ENCODE peak calls at places on chromosomes 12 and 14, in seven cellular contexts. T, I, Z, H, F, Q and M are unnamed samples.
A peak's percentile ranks its signal among the peaks of the same experiment; 100 is the strongest.

GRCh38 chr12:76784600-76785051 is 20.7 kb downstream of the ZDHHC17 start:
- DNase-seq in T (no peak), I (no peak), Z (peak; percentile 68), H (no peak), F (peak; percentile 47), Q (no peak), M (peak; percentile 72)

GRCh38 chr14:106872619-106873446 is 1346.5 kb downstream of the TMEM121 start:
- DNase-seq in T (no peak), I (no peak), Z (peak; percentile 1), H (no peak), F (no peak), Q (peak; percentile 40), M (peak; percentile 61)

GRCh38 chr12:119222222-119222951 is 43.7 kb downstream of the HSPB8 start:
- DNase-seq in T (no peak), I (no peak), Z (no peak), H (no peak), F (no peak), Q (no peak), M (no peak)

GRCh38 chr14:104142136-104143041 is 4.0 kb downstream of the KIF26A start:
- DNase-seq in T (no peak), I (no peak), Z (no peak), H (no peak), F (no peak), Q (no peak), M (peak; percentile 47)

GRCh38 chr14:74855021-74855420 is 20.9 kb downstream of the PROX2 start:
- DNase-seq in T (no peak), I (no peak), Z (no peak), H (no peak), F (no peak), Q (no peak), M (peak; percentile 13)

GRCh38 chr12:2501464-2502181 is 293.1 kb upstream of the FKBP4 start:
- DNase-seq in T (no peak), I (no peak), Z (no peak), H (no peak), F (no peak), Q (no peak), M (no peak)

GRCh38 chr12:47876404-47876960 is 28.3 kb downstream of the VDR start:
- DNase-seq in T (no peak), I (no peak), Z (peak; percentile 23), H (no peak), F (no peak), Q (no peak), M (no peak)

GRCh38 chr12:124869011-124869665 is 5.5 kb upstream of the SCARB1 start:
- DNase-seq in T (no peak), I (peak; percentile 54), Z (no peak), H (no peak), F (no peak), Q (peak; percentile 90), M (no peak)

GRCh38 chr14:99773496-99774203 is 19.6 kb upstream of the EML1 start:
- DNase-seq in T (no peak), I (peak; percentile 44), Z (no peak), H (no peak), F (no peak), Q (no peak), M (no peak)

GRCh38 chr12:15789215-15790171 is at the start of gene EPS8:
- DNase-seq in T (peak; percentile 27), I (peak; percentile 95), Z (peak; percentile 92), H (peak; percentile 90), F (peak; percentile 98), Q (peak; percentile 95), M (peak; percentile 95)

GRCh38 chr14:70897475-70897874 is 9.8 kb upstream of the PCNX1 start:
- DNase-seq in T (no peak), I (no peak), Z (peak; percentile 48), H (no peak), F (peak; percentile 72), Q (no peak), M (no peak)

GRCh38 chr14:83463500-83464098 is 1929.9 kb upstream of the SEL1L start:
- DNase-seq in T (no peak), I (peak; percentile 84), Z (peak; percentile 74), H (peak; percentile 3), F (peak; percentile 59), Q (peak; percentile 69), M (no peak)

GRCh38 chr14:27605298-27605697 is 1007.5 kb upstream of the NOVA1 start:
- DNase-seq in T (no peak), I (no peak), Z (no peak), H (no peak), F (no peak), Q (no peak), M (no peak)

GRCh38 chr12:62259311-62259992 is 752 bp upstream of the USP15 start:
- DNase-seq in T (no peak), I (no peak), Z (no peak), H (no peak), F (no peak), Q (peak; percentile 85), M (no peak)

GRCh38 chr14:61628192-61628591 is 67.1 kb upstream of the HIF1A start:
- DNase-seq in T (no peak), I (no peak), Z (no peak), H (no peak), F (no peak), Q (no peak), M (no peak)

GRCh38 chr12:5177096-5177495 is 133.4 kb downstream of the KCNA5 start:
- DNase-seq in T (no peak), I (no peak), Z (no peak), H (no peak), F (no peak), Q (no peak), M (no peak)

GRCh38 chr14:60240139-60240856 is 8.7 kb upstream of the PPM1A start:
- DNase-seq in T (no peak), I (no peak), Z (no peak), H (no peak), F (no peak), Q (no peak), M (no peak)

GRCh38 chr12:69732088-69732487 is 6.6 kb upstream of the RAB3IP start:
- DNase-seq in T (no peak), I (no peak), Z (peak; percentile 43), H (no peak), F (no peak), Q (no peak), M (no peak)

GRCh38 chr12:11650279-11650696 is 814 bp downstream of the ETV6 start:
- DNase-seq in T (no peak), I (peak; percentile 79), Z (no peak), H (no peak), F (no peak), Q (no peak), M (peak; percentile 81)

GRCh38 chr12:118377005-118377890 is 893 bp downstream of the SUDS3 start:
- DNase-seq in T (no peak), I (peak; percentile 2), Z (no peak), H (no peak), F (no peak), Q (peak; percentile 65), M (peak; percentile 76)

GRCh38 chr12:1915082-1915968 is 3.1 kb downstream of the CACNA2D4 start:
- DNase-seq in T (no peak), I (no peak), Z (no peak), H (no peak), F (peak; percentile 7), Q (peak; percentile 88), M (peak; percentile 63)

GRCh38 chr12:66036317-66036716 is 94.2 kb downstream of the LLPH start:
- DNase-seq in T (no peak), I (no peak), Z (peak; percentile 98), H (no peak), F (peak; percentile 91), Q (no peak), M (peak; percentile 56)

GRCh38 chr14:24280797-24281460 is 9.5 kb upstream of the RABGGTA start:
- DNase-seq in T (no peak), I (no peak), Z (no peak), H (no peak), F (peak; percentile 57), Q (no peak), M (peak; percentile 89)

GRCh38 chr14:37776791-37777499 is 181.5 kb downstream of the TTC6 start:
- DNase-seq in T (no peak), I (no peak), Z (no peak), H (no peak), F (no peak), Q (no peak), M (no peak)

GRCh38 chr14:50844397-50844796 is 13.4 kb upstream of the NIN start:
- DNase-seq in T (no peak), I (no peak), Z (peak; percentile 58), H (no peak), F (no peak), Q (no peak), M (no peak)

GRCh38 chr14:37230551-37231194 is 32.9 kb downstream of the MIPOL1 start:
- DNase-seq in T (no peak), I (peak; percentile 84), Z (peak; percentile 58), H (no peak), F (peak; percentile 68), Q (peak; percentile 79), M (peak; percentile 54)

GRCh38 chr12:41635731-41636130 is 447.6 kb downstream of the PDZRN4 start:
- DNase-seq in T (no peak), I (no peak), Z (no peak), H (no peak), F (no peak), Q (no peak), M (no peak)

GRCh38 chr14:69553221-69553620 is 21.4 kb downstream of the CCDC177 start:
- DNase-seq in T (no peak), I (no peak), Z (peak; percentile 78), H (no peak), F (peak; percentile 67), Q (peak; percentile 30), M (peak; percentile 88)

GRCh38 chr12:112183141-112183581 is 57.8 kb downstream of the TRAFD1 start:
- DNase-seq in T (no peak), I (no peak), Z (no peak), H (no peak), F (no peak), Q (no peak), M (peak; percentile 93)

GRCh38 chr12:114004402-114004801 is 38.3 kb upstream of the RBM19 start:
- DNase-seq in T (no peak), I (no peak), Z (no peak), H (no peak), F (no peak), Q (no peak), M (no peak)

GRCh38 chr12:57152408-57153038 is 5.1 kb upstream of the LRP1-AS start:
- DNase-seq in T (no peak), I (no peak), Z (peak; percentile 44), H (no peak), F (peak; percentile 61), Q (no peak), M (peak; percentile 89)